ENCODE peak calls at places on chromosomes 5 and 9, in nine cellular contexts. One of them, this sample, is unnamed.

GRCh38 chr9:96875460-96876142 is 21.3 kb upstream of the ZNF782 start:
- DNase-seq in progenitor cell of endocrine pancreas: peak; percentile 77
- DNase-seq in cardiac fibroblast: peak; percentile 80
- DNase-seq in CD8-positive, alpha-beta T cell: no peak
- DNase-seq in PC-3: peak; percentile 72
- DNase-seq in lung: peak; percentile 63
- DNase-seq in AG10803: peak; percentile 18
- DNase-seq in pancreas: peak; percentile 79
- DNase-seq in lower leg skin: no peak
- DNase-seq in this sample: no peak

GRCh38 chr5:177430146-177430951 is 3.9 kb downstream of the GRK6 start:
- DNase-seq in CD8-positive, alpha-beta T cell: no peak
- DNase-seq in progenitor cell of endocrine pancreas: no peak
- DNase-seq in pancreas: no peak
- DNase-seq in cardiac fibroblast: no peak
- DNase-seq in lung: no peak
- DNase-seq in lower leg skin: no peak
- DNase-seq in AG10803: no peak
- DNase-seq in PC-3: no peak
- DNase-seq in this sample: no peak

GRCh38 chr9:136844766-136845464 is 2.6 kb downstream of the AJM1 start:
- DNase-seq in PC-3: no peak
- DNase-seq in lower leg skin: no peak
- DNase-seq in cardiac fibroblast: no peak
- DNase-seq in pancreas: no peak
- DNase-seq in CD8-positive, alpha-beta T cell: no peak
- DNase-seq in lung: no peak
- DNase-seq in AG10803: no peak
- DNase-seq in progenitor cell of endocrine pancreas: no peak
- DNase-seq in this sample: no peak

GRCh38 chr9:68509689-68510088 is 31.0 kb downstream of the TMEM252 start:
- DNase-seq in AG10803: no peak
- DNase-seq in progenitor cell of endocrine pancreas: no peak
- DNase-seq in lung: no peak
- DNase-seq in PC-3: no peak
- DNase-seq in lower leg skin: no peak
- DNase-seq in CD8-positive, alpha-beta T cell: no peak
- DNase-seq in cardiac fibroblast: no peak
- DNase-seq in pancreas: no peak
- DNase-seq in this sample: no peak

GRCh38 chr5:168315991-168316578 is 24.6 kb downstream of the WWC1 start:
- DNase-seq in AG10803: no peak
- DNase-seq in lower leg skin: no peak
- DNase-seq in progenitor cell of endocrine pancreas: peak; percentile 55
- DNase-seq in lung: peak; percentile 58
- DNase-seq in PC-3: peak; percentile 59
- DNase-seq in CD8-positive, alpha-beta T cell: no peak
- DNase-seq in pancreas: peak; percentile 65
- DNase-seq in cardiac fibroblast: no peak
- DNase-seq in this sample: no peak

GRCh38 chr5:154042751-154043150 is 4.0 kb downstream of the MFAP3 start:
- DNase-seq in lung: no peak
- DNase-seq in pancreas: no peak
- DNase-seq in progenitor cell of endocrine pancreas: no peak
- DNase-seq in cardiac fibroblast: peak; percentile 57
- DNase-seq in AG10803: peak; percentile 35
- DNase-seq in PC-3: no peak
- DNase-seq in lower leg skin: no peak
- DNase-seq in CD8-positive, alpha-beta T cell: no peak
- DNase-seq in this sample: no peak

GRCh38 chr5:66284588-66285342 is 140.7 kb downstream of the SREK1 start:
- DNase-seq in lung: no peak
- DNase-seq in pancreas: no peak
- DNase-seq in progenitor cell of endocrine pancreas: no peak
- DNase-seq in PC-3: no peak
- DNase-seq in cardiac fibroblast: no peak
- DNase-seq in lower leg skin: no peak
- DNase-seq in AG10803: no peak
- DNase-seq in CD8-positive, alpha-beta T cell: no peak
- DNase-seq in this sample: no peak

GRCh38 chr5:132498152-132498551 is 7.6 kb upstream of the IRF1 start:
- DNase-seq in CD8-positive, alpha-beta T cell: no peak
- DNase-seq in PC-3: peak; percentile 56
- DNase-seq in AG10803: peak; percentile 80
- DNase-seq in lung: no peak
- DNase-seq in pancreas: no peak
- DNase-seq in lower leg skin: peak; percentile 88
- DNase-seq in progenitor cell of endocrine pancreas: no peak
- DNase-seq in cardiac fibroblast: peak; percentile 75
- DNase-seq in this sample: peak; percentile 22

GRCh38 chr9:33346564-33346963 is 55.8 kb downstream of the AQP7 start:
- DNase-seq in PC-3: no peak
- DNase-seq in pancreas: no peak
- DNase-seq in cardiac fibroblast: no peak
- DNase-seq in CD8-positive, alpha-beta T cell: no peak
- DNase-seq in lower leg skin: no peak
- DNase-seq in progenitor cell of endocrine pancreas: no peak
- DNase-seq in AG10803: peak; percentile 66
- DNase-seq in lung: no peak
- DNase-seq in this sample: no peak

GRCh38 chr5:96439477-96440184 is 6.6 kb upstream of the PCSK1 start:
- DNase-seq in CD8-positive, alpha-beta T cell: no peak
- DNase-seq in progenitor cell of endocrine pancreas: no peak
- DNase-seq in cardiac fibroblast: peak; percentile 8
- DNase-seq in pancreas: no peak
- DNase-seq in lower leg skin: no peak
- DNase-seq in lung: no peak
- DNase-seq in PC-3: peak; percentile 2
- DNase-seq in AG10803: no peak
- DNase-seq in this sample: no peak
- TF ChIP-seq CTCF in CD8-positive, alpha-beta T cell: no peak
- TF ChIP-seq CTCF in progenitor cell of endocrine pancreas: no peak
- TF ChIP-seq CTCF in cardiac fibroblast: peak; percentile 5
- TF ChIP-seq CTCF in pancreas: no peak
- TF ChIP-seq CTCF in lower leg skin: no peak
- TF ChIP-seq CTCF in lung: no peak
- TF ChIP-seq CTCF in PC-3: peak; percentile 40
- TF ChIP-seq CTCF in AG10803: no peak
- TF ChIP-seq CTCF in this sample: peak; percentile 63

GRCh38 chr9:99360026-99360425 is 137.9 kb downstream of the SEC61B start:
- DNase-seq in cardiac fibroblast: no peak
- DNase-seq in lung: no peak
- DNase-seq in AG10803: no peak
- DNase-seq in pancreas: no peak
- DNase-seq in PC-3: no peak
- DNase-seq in lower leg skin: no peak
- DNase-seq in progenitor cell of endocrine pancreas: no peak
- DNase-seq in CD8-positive, alpha-beta T cell: no peak
- DNase-seq in this sample: no peak
- TF ChIP-seq CTCF in cardiac fibroblast: no peak
- TF ChIP-seq CTCF in lung: no peak
- TF ChIP-seq CTCF in AG10803: no peak
- TF ChIP-seq CTCF in pancreas: no peak
- TF ChIP-seq CTCF in PC-3: no peak
- TF ChIP-seq CTCF in lower leg skin: no peak
- TF ChIP-seq CTCF in progenitor cell of endocrine pancreas: no peak
- TF ChIP-seq CTCF in CD8-positive, alpha-beta T cell: no peak
- TF ChIP-seq CTCF in this sample: no peak

DNA sequence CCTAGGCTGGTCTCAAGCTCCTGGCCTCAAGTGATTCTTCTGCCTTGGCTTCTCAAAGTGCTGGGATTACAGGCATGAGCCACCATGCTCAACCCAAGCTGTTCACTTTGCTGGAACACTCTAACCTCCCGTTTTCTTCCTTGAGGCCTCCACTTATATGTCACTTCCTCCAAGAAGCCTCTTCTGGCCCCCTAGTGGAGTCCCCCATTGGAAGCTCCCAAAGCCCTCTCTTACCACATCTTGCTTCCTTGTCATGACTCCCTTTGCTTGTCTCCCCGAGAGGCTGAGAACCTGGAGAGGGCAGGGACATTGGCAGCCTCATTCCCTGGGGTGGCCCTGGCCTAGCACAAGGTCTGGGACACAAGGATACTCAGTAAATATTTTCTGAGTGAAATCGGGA is 80.8 kb downstream of the PDE6A start:
- DNase-seq in lower leg skin: no peak
- DNase-seq in progenitor cell of endocrine pancreas: no peak
- DNase-seq in lung: no peak
- DNase-seq in pancreas: no peak
- DNase-seq in AG10803: no peak
- DNase-seq in PC-3: no peak
- DNase-seq in CD8-positive, alpha-beta T cell: no peak
- DNase-seq in cardiac fibroblast: no peak
- DNase-seq in this sample: no peak
- TF ChIP-seq CTCF in lower leg skin: no peak
- TF ChIP-seq CTCF in progenitor cell of endocrine pancreas: no peak
- TF ChIP-seq CTCF in lung: no peak
- TF ChIP-seq CTCF in pancreas: no peak
- TF ChIP-seq CTCF in AG10803: no peak
- TF ChIP-seq CTCF in PC-3: no peak
- TF ChIP-seq CTCF in CD8-positive, alpha-beta T cell: no peak
- TF ChIP-seq CTCF in cardiac fibroblast: no peak
- TF ChIP-seq CTCF in this sample: no peak

DNA sequence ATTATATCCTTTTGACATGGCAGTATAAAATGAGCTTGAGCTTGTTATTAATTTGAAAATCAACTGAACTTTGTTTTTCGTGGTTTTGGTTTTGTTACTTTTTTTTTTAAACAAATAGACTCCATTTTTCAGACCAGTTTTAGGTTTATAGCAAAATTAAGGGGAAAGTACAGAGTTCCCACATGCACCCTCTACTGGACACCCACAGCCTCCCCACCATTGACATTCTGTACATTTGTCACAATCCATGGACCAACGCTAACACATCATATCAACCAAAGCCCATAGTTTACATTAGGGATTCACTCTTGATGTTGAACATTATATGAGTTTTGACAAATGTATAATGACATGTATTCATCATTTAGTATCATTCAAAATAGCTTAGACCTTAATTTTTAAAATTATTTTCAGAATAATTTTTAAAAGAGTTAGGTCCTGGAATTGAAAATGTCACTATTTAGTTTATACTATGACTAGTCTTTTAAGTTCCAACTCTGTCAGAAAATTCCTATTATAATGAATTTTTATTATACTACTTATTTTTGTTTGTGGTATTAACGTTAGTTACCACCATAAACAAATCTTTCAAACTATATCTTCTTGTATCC is 35.3 kb upstream of the JMY start:
- DNase-seq in lung: no peak
- DNase-seq in CD8-positive, alpha-beta T cell: no peak
- DNase-seq in AG10803: no peak
- DNase-seq in lower leg skin: no peak
- DNase-seq in pancreas: no peak
- DNase-seq in PC-3: peak; percentile 52
- DNase-seq in cardiac fibroblast: peak; percentile 36
- DNase-seq in progenitor cell of endocrine pancreas: no peak
- DNase-seq in this sample: peak; percentile 15
- TF ChIP-seq CTCF in lung: no peak
- TF ChIP-seq CTCF in CD8-positive, alpha-beta T cell: peak; percentile 16
- TF ChIP-seq CTCF in AG10803: peak; percentile 54
- TF ChIP-seq CTCF in lower leg skin: no peak
- TF ChIP-seq CTCF in pancreas: no peak
- TF ChIP-seq CTCF in PC-3: peak; percentile 72
- TF ChIP-seq CTCF in cardiac fibroblast: peak; percentile 61
- TF ChIP-seq CTCF in progenitor cell of endocrine pancreas: peak; percentile 48
- TF ChIP-seq CTCF in this sample: peak; percentile 76

GRCh38 chr5:31029925-31030324 is 163.6 kb upstream of the CDH6 start:
- DNase-seq in AG10803: no peak
- DNase-seq in progenitor cell of endocrine pancreas: no peak
- DNase-seq in lower leg skin: no peak
- DNase-seq in pancreas: no peak
- DNase-seq in CD8-positive, alpha-beta T cell: no peak
- DNase-seq in lung: no peak
- DNase-seq in PC-3: no peak
- DNase-seq in cardiac fibroblast: no peak
- DNase-seq in this sample: no peak
- TF ChIP-seq CTCF in AG10803: no peak
- TF ChIP-seq CTCF in progenitor cell of endocrine pancreas: no peak
- TF ChIP-seq CTCF in lower leg skin: no peak
- TF ChIP-seq CTCF in pancreas: no peak
- TF ChIP-seq CTCF in CD8-positive, alpha-beta T cell: no peak
- TF ChIP-seq CTCF in lung: no peak
- TF ChIP-seq CTCF in PC-3: peak; percentile 23
- TF ChIP-seq CTCF in cardiac fibroblast: no peak
- TF ChIP-seq CTCF in this sample: no peak

GRCh38 chr9:123329329-123329955 is 26.6 kb upstream of the CRB2 start:
- DNase-seq in cardiac fibroblast: peak; percentile 53
- DNase-seq in progenitor cell of endocrine pancreas: no peak
- DNase-seq in CD8-positive, alpha-beta T cell: no peak
- DNase-seq in lung: peak; percentile 47
- DNase-seq in pancreas: no peak
- DNase-seq in lower leg skin: no peak
- DNase-seq in PC-3: peak; percentile 63
- DNase-seq in AG10803: peak; percentile 39
- DNase-seq in this sample: peak; percentile 32

GRCh38 chr9:123334639-123335038 is 21.4 kb upstream of the CRB2 start:
- DNase-seq in CD8-positive, alpha-beta T cell: no peak
- DNase-seq in lung: no peak
- DNase-seq in PC-3: no peak
- DNase-seq in pancreas: no peak
- DNase-seq in cardiac fibroblast: no peak
- DNase-seq in AG10803: no peak
- DNase-seq in progenitor cell of endocrine pancreas: no peak
- DNase-seq in lower leg skin: no peak
- DNase-seq in this sample: no peak

GRCh38 chr9:123335227-123335985 is 20.6 kb upstream of the CRB2 start:
- DNase-seq in AG10803: peak; percentile 86
- DNase-seq in cardiac fibroblast: peak; percentile 29
- DNase-seq in progenitor cell of endocrine pancreas: no peak
- DNase-seq in CD8-positive, alpha-beta T cell: no peak
- DNase-seq in lower leg skin: no peak
- DNase-seq in PC-3: no peak
- DNase-seq in pancreas: no peak
- DNase-seq in lung: peak; percentile 47
- DNase-seq in this sample: peak; percentile 79

GRCh38 chr9:123327697-123328100 is 28.3 kb upstream of the CRB2 start:
- DNase-seq in progenitor cell of endocrine pancreas: no peak
- DNase-seq in lower leg skin: no peak
- DNase-seq in lung: peak; percentile 82
- DNase-seq in cardiac fibroblast: no peak
- DNase-seq in PC-3: peak; percentile 85
- DNase-seq in CD8-positive, alpha-beta T cell: no peak
- DNase-seq in pancreas: no peak
- DNase-seq in AG10803: no peak
- DNase-seq in this sample: no peak

DNA sequence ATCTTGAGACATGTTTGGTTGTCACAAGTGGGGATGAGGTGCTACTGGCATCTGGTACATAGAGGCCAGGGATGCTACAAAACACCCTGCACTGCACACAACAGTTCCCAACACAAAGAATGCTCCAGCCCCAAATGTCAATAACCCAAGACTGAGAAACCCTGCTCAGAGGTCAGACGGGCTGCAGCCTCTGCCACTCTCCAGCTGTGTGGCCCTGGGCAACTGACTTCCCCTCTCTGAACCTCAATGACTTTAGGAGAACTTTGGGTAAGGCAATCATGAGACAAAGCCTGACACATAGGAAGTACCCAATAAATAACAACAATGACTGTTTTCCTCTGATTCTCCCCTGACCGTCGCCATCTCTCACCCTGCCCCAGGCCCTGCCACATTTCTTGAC is 24.7 kb upstream of the CRB2 start:
- DNase-seq in lung: no peak
- DNase-seq in pancreas: no peak
- DNase-seq in PC-3: no peak
- DNase-seq in AG10803: no peak
- DNase-seq in lower leg skin: no peak
- DNase-seq in cardiac fibroblast: no peak
- DNase-seq in progenitor cell of endocrine pancreas: no peak
- DNase-seq in CD8-positive, alpha-beta T cell: no peak
- DNase-seq in this sample: no peak
- TF ChIP-seq CTCF in lung: no peak
- TF ChIP-seq CTCF in pancreas: no peak
- TF ChIP-seq CTCF in PC-3: no peak
- TF ChIP-seq CTCF in AG10803: no peak
- TF ChIP-seq CTCF in lower leg skin: no peak
- TF ChIP-seq CTCF in cardiac fibroblast: no peak
- TF ChIP-seq CTCF in progenitor cell of endocrine pancreas: no peak
- TF ChIP-seq CTCF in CD8-positive, alpha-beta T cell: no peak
- TF ChIP-seq CTCF in this sample: no peak